ENCODE peak calls at places on chromosomes 11 and 22, in ten cellular contexts. One of them, this sample, is unnamed.

GRCh38 chr22:43636086-43636485 is 176.0 kb downstream of the EFCAB6 start:
- DNase-seq in GM13977: no peak
- DNase-seq in dorsolateral prefrontal cortex: no peak
- DNase-seq in GM10248: no peak
- DNase-seq in CD4-positive, alpha-beta T cell: no peak
- DNase-seq in AG04450: no peak
- DNase-seq in cardiac fibroblast: no peak
- DNase-seq in GM20000: no peak
- DNase-seq in brain microvascular endothelial cell: no peak
- DNase-seq in type B pancreatic cell: no peak
- DNase-seq in this sample: no peak

GRCh38 chr11:123176785-123177184 is 18.3 kb downstream of the CLMP start:
- DNase-seq in GM13977: no peak
- DNase-seq in dorsolateral prefrontal cortex: no peak
- DNase-seq in GM10248: no peak
- DNase-seq in CD4-positive, alpha-beta T cell: no peak
- DNase-seq in AG04450: no peak
- DNase-seq in cardiac fibroblast: no peak
- DNase-seq in GM20000: no peak
- DNase-seq in brain microvascular endothelial cell: no peak
- DNase-seq in type B pancreatic cell: no peak
- DNase-seq in this sample: no peak

GRCh38 chr11:64624869-64625481 is 34.0 kb downstream of the SLC22A12 start:
- DNase-seq in GM13977: no peak
- DNase-seq in dorsolateral prefrontal cortex: no peak
- DNase-seq in GM10248: no peak
- DNase-seq in CD4-positive, alpha-beta T cell: no peak
- DNase-seq in AG04450: no peak
- DNase-seq in cardiac fibroblast: no peak
- DNase-seq in GM20000: no peak
- DNase-seq in brain microvascular endothelial cell: no peak
- DNase-seq in type B pancreatic cell: no peak
- DNase-seq in this sample: no peak

GRCh38 chr22:17896552-17896951 is 122.3 kb upstream of the BID start:
- DNase-seq in GM13977: no peak
- DNase-seq in dorsolateral prefrontal cortex: peak; percentile 72
- DNase-seq in GM10248: no peak
- DNase-seq in CD4-positive, alpha-beta T cell: no peak
- DNase-seq in AG04450: no peak
- DNase-seq in cardiac fibroblast: no peak
- DNase-seq in GM20000: no peak
- DNase-seq in brain microvascular endothelial cell: no peak
- DNase-seq in type B pancreatic cell: no peak
- DNase-seq in this sample: no peak

GRCh38 chr11:68008381-68009337 is 1.5 kb upstream of the ALDH3B1 start:
- DNase-seq in GM13977: no peak
- DNase-seq in dorsolateral prefrontal cortex: no peak
- DNase-seq in GM10248: no peak
- DNase-seq in CD4-positive, alpha-beta T cell: no peak
- DNase-seq in AG04450: no peak
- DNase-seq in cardiac fibroblast: no peak
- DNase-seq in GM20000: no peak
- DNase-seq in brain microvascular endothelial cell: no peak
- DNase-seq in type B pancreatic cell: no peak
- DNase-seq in this sample: no peak

GRCh38 chr11:129315781-129316579 is 59.7 kb upstream of the BARX2 start:
- DNase-seq in GM13977: no peak
- DNase-seq in dorsolateral prefrontal cortex: no peak
- DNase-seq in GM10248: no peak
- DNase-seq in CD4-positive, alpha-beta T cell: no peak
- DNase-seq in AG04450: no peak
- DNase-seq in cardiac fibroblast: no peak
- DNase-seq in GM20000: no peak
- DNase-seq in brain microvascular endothelial cell: no peak
- DNase-seq in type B pancreatic cell: peak; percentile 75
- DNase-seq in this sample: no peak

GRCh38 chr22:48780597-48781277 is 1046.9 kb downstream of the BRD1 start:
- DNase-seq in GM13977: no peak
- DNase-seq in dorsolateral prefrontal cortex: no peak
- DNase-seq in GM10248: no peak
- DNase-seq in CD4-positive, alpha-beta T cell: no peak
- DNase-seq in AG04450: no peak
- DNase-seq in cardiac fibroblast: no peak
- DNase-seq in GM20000: no peak
- DNase-seq in brain microvascular endothelial cell: no peak
- DNase-seq in type B pancreatic cell: no peak
- DNase-seq in this sample: no peak

GRCh38 chr11:6077723-6078122 is 29.8 kb upstream of the OR56B4 start:
- DNase-seq in GM13977: no peak
- DNase-seq in dorsolateral prefrontal cortex: no peak
- DNase-seq in GM10248: no peak
- DNase-seq in CD4-positive, alpha-beta T cell: no peak
- DNase-seq in AG04450: no peak
- DNase-seq in cardiac fibroblast: no peak
- DNase-seq in GM20000: no peak
- DNase-seq in brain microvascular endothelial cell: no peak
- DNase-seq in type B pancreatic cell: no peak
- DNase-seq in this sample: no peak

GRCh38 chr11:78961186-78961782 is 386.6 kb upstream of the NARS2 start:
- DNase-seq in GM13977: peak; percentile 40
- DNase-seq in dorsolateral prefrontal cortex: no peak
- DNase-seq in GM10248: no peak
- DNase-seq in CD4-positive, alpha-beta T cell: no peak
- DNase-seq in AG04450: no peak
- DNase-seq in cardiac fibroblast: peak; percentile 47
- DNase-seq in GM20000: peak; percentile 25
- DNase-seq in brain microvascular endothelial cell: no peak
- DNase-seq in type B pancreatic cell: no peak
- DNase-seq in this sample: no peak

DNA sequence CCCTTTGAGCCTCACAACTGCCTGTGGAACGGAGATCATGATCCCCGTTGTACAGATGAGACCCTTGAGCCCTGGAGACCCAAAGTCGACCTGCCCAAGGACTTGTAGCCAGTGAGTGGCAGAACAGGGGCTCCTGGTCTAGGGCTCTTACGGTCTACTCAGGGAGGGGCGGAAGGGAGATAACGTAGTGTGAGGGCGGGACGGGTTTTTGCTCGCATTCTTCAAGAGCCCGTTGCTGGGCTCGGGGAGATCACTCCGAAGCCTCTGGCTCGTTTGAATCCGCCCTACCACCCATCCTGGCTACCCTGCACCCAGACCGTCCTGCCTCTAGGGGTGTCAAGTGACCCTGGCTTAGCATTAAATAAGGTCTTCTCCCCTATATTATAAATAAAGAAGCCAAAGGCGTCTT is 637 bp downstream of the CRY2 start:
- DNase-seq in GM13977: peak; percentile 52
- DNase-seq in dorsolateral prefrontal cortex: peak; percentile 52
- DNase-seq in GM10248: peak; percentile 44
- DNase-seq in CD4-positive, alpha-beta T cell: peak; percentile 18
- DNase-seq in AG04450: no peak
- DNase-seq in cardiac fibroblast: peak; percentile 62
- DNase-seq in GM20000: peak; percentile 50
- DNase-seq in brain microvascular endothelial cell: peak; percentile 46
- DNase-seq in type B pancreatic cell: no peak
- DNase-seq in this sample: no peak
- TF ChIP-seq CTCF in GM13977: peak; percentile 24
- TF ChIP-seq CTCF in dorsolateral prefrontal cortex: no peak
- TF ChIP-seq CTCF in GM10248: no peak
- TF ChIP-seq CTCF in CD4-positive, alpha-beta T cell: no peak
- TF ChIP-seq CTCF in AG04450: peak; percentile 24
- TF ChIP-seq CTCF in cardiac fibroblast: peak; percentile 22
- TF ChIP-seq CTCF in GM20000: no peak
- TF ChIP-seq CTCF in brain microvascular endothelial cell: peak; percentile 39
- TF ChIP-seq CTCF in type B pancreatic cell: peak; percentile 46
- TF ChIP-seq CTCF in this sample: peak; percentile 5

GRCh38 chr11:46348566-46348981 is 1.3 kb downstream of the DGKZ start:
- DNase-seq in GM13977: no peak
- DNase-seq in dorsolateral prefrontal cortex: no peak
- DNase-seq in GM10248: no peak
- DNase-seq in CD4-positive, alpha-beta T cell: no peak
- DNase-seq in AG04450: no peak
- DNase-seq in cardiac fibroblast: no peak
- DNase-seq in GM20000: no peak
- DNase-seq in brain microvascular endothelial cell: no peak
- DNase-seq in type B pancreatic cell: no peak
- DNase-seq in this sample: no peak

GRCh38 chr11:46345131-46345597 is 2.1 kb upstream of the DGKZ start:
- DNase-seq in GM13977: peak; percentile 74
- DNase-seq in dorsolateral prefrontal cortex: no peak
- DNase-seq in GM10248: peak; percentile 70
- DNase-seq in CD4-positive, alpha-beta T cell: no peak
- DNase-seq in AG04450: no peak
- DNase-seq in cardiac fibroblast: no peak
- DNase-seq in GM20000: peak; percentile 76
- DNase-seq in brain microvascular endothelial cell: no peak
- DNase-seq in type B pancreatic cell: no peak
- DNase-seq in this sample: no peak

GRCh38 chr11:46347637-46348311 is 511 bp downstream of the DGKZ start:
- DNase-seq in GM13977: no peak
- DNase-seq in dorsolateral prefrontal cortex: no peak
- DNase-seq in GM10248: no peak
- DNase-seq in CD4-positive, alpha-beta T cell: no peak
- DNase-seq in AG04450: no peak
- DNase-seq in cardiac fibroblast: no peak
- DNase-seq in GM20000: no peak
- DNase-seq in brain microvascular endothelial cell: no peak
- DNase-seq in type B pancreatic cell: no peak
- DNase-seq in this sample: no peak

GRCh38 chr11:46345881-46346484 is 1.3 kb upstream of the DGKZ start:
- DNase-seq in GM13977: no peak
- DNase-seq in dorsolateral prefrontal cortex: no peak
- DNase-seq in GM10248: no peak
- DNase-seq in CD4-positive, alpha-beta T cell: no peak
- DNase-seq in AG04450: no peak
- DNase-seq in cardiac fibroblast: no peak
- DNase-seq in GM20000: no peak
- DNase-seq in brain microvascular endothelial cell: no peak
- DNase-seq in type B pancreatic cell: no peak
- DNase-seq in this sample: no peak

GRCh38 chr11:46346886-46347636 is at the start of gene DGKZ:
- DNase-seq in GM13977: peak; percentile 95
- DNase-seq in dorsolateral prefrontal cortex: peak; percentile 87
- DNase-seq in GM10248: peak; percentile 94
- DNase-seq in CD4-positive, alpha-beta T cell: peak; percentile 88
- DNase-seq in AG04450: no peak
- DNase-seq in cardiac fibroblast: peak; percentile 76
- DNase-seq in GM20000: peak; percentile 97
- DNase-seq in brain microvascular endothelial cell: peak; percentile 54
- DNase-seq in type B pancreatic cell: peak; percentile 97
- DNase-seq in this sample: no peak
- TF ChIP-seq CTCF in GM13977: peak; percentile 96
- TF ChIP-seq CTCF in dorsolateral prefrontal cortex: peak; percentile 83
- TF ChIP-seq CTCF in GM10248: peak; percentile 97
- TF ChIP-seq CTCF in CD4-positive, alpha-beta T cell: peak; percentile 34
- TF ChIP-seq CTCF in AG04450: peak; percentile 49
- TF ChIP-seq CTCF in cardiac fibroblast: peak; percentile 30
- TF ChIP-seq CTCF in GM20000: peak; percentile 94
- TF ChIP-seq CTCF in brain microvascular endothelial cell: peak; percentile 39
- TF ChIP-seq CTCF in type B pancreatic cell: peak; percentile 89
- TF ChIP-seq CTCF in this sample: no peak

DNA sequence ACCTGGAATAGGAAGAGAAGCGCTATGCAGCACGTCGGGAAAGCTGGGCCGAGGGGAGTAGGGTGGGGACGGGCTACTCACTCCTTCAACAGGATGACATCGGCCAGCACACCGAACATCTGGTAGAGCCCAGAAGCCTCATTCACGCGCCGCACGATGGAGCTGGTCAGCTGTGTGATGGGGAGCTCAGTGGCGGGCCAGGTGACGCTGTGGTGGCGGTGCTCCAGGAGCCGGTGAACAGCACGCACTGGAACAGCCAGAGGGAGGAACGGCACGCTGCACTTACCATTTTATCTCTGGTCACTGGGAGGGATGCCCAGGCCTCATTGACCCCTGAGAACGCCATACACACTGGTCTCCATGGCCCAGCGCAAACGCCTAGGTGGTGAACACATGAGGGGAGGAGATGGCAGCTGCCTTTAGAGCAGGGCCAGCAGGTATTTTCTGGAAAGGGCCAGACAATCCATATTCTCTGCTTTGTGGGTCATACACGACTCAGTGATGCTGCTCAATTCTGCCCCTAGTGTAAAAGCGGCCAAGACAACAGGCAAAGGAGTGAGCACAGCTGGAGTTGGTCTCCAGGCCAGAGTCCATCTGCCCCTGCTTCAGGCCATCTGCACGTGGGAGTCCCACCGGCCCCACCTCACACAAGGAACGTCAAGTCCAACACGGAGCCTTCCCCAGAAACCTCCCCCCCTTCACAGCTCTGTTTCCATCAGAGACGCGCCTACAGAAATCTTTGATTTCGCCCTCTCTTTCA is 8.8 kb downstream of the FOXRED2 start:
- DNase-seq in GM13977: no peak
- DNase-seq in dorsolateral prefrontal cortex: peak; percentile 19
- DNase-seq in GM10248: no peak
- DNase-seq in CD4-positive, alpha-beta T cell: no peak
- DNase-seq in AG04450: no peak
- DNase-seq in cardiac fibroblast: no peak
- DNase-seq in GM20000: no peak
- DNase-seq in brain microvascular endothelial cell: no peak
- DNase-seq in type B pancreatic cell: no peak
- DNase-seq in this sample: no peak
- TF ChIP-seq CTCF in GM13977: no peak
- TF ChIP-seq CTCF in dorsolateral prefrontal cortex: no peak
- TF ChIP-seq CTCF in GM10248: no peak
- TF ChIP-seq CTCF in CD4-positive, alpha-beta T cell: no peak
- TF ChIP-seq CTCF in AG04450: no peak
- TF ChIP-seq CTCF in cardiac fibroblast: peak; percentile 3
- TF ChIP-seq CTCF in GM20000: no peak
- TF ChIP-seq CTCF in brain microvascular endothelial cell: peak; percentile 40
- TF ChIP-seq CTCF in type B pancreatic cell: no peak
- TF ChIP-seq CTCF in this sample: no peak

DNA sequence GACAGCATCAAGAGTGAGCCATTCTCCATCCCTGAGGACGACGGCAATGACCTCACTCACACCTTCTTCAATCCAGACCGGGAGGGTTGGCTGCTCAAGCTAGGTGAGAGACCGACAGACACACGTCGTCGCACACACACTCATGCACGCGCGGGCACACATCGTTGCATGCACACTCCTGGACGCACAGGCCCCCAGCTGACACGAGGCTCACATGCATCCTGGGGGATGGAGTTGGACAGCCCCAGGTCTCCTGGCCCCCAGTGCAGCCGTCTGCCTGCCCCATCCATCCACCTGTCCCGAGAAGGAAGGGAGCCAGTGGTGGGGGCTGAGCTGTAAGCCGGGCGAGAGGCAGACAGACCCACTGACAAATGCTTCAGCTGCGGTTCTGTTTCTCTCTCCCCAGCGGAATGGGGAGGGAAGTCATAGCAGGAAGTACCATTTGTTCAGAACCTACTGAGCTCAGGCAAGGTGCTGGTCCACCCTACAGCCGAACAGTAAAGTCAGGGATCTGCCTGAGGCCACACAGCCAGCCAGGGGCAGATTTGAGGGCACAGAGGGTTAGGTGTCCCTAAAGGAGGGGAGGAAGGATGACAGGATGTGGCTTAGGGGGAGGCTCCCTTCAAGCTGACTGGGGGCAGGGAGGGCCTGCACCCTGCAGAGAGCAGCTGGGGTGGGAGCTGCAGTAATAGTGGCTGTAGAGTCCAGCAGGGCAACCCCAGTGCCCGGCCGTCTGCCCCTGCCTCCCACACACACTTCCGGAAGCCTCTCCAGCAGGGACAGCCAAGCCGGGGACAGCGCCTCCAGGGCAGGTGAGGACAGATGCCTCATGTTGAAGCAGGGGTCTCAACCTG is 27.1 kb downstream of the CYTH4 start:
- DNase-seq in GM13977: peak; percentile 59
- DNase-seq in dorsolateral prefrontal cortex: no peak
- DNase-seq in GM10248: peak; percentile 65
- DNase-seq in CD4-positive, alpha-beta T cell: peak; percentile 48
- DNase-seq in AG04450: no peak
- DNase-seq in cardiac fibroblast: no peak
- DNase-seq in GM20000: peak; percentile 73
- DNase-seq in brain microvascular endothelial cell: no peak
- DNase-seq in type B pancreatic cell: no peak
- DNase-seq in this sample: no peak
- TF ChIP-seq CTCF in GM13977: no peak
- TF ChIP-seq CTCF in dorsolateral prefrontal cortex: no peak
- TF ChIP-seq CTCF in GM10248: no peak
- TF ChIP-seq CTCF in CD4-positive, alpha-beta T cell: no peak
- TF ChIP-seq CTCF in AG04450: no peak
- TF ChIP-seq CTCF in cardiac fibroblast: no peak
- TF ChIP-seq CTCF in GM20000: no peak
- TF ChIP-seq CTCF in brain microvascular endothelial cell: no peak
- TF ChIP-seq CTCF in type B pancreatic cell: no peak
- TF ChIP-seq CTCF in this sample: no peak

This sample was measured in kidney epithelial cell.